ENCODE peak calls at places on chromosomes 3 and 15, in four cellular contexts. W is iris pigment epithelial cell, N is caudate nucleus, Y is endothelial cell. H is an unnamed sample.

GRCh38 chr15:68277131-68277604 is 377 bp upstream of the FEM1B start:
- DNase-seq in W (peak; percentile 64), N (no peak), Y (peak; percentile 58), H (no peak)

GRCh38 chr3:102123590-102124190 is 274.4 kb downstream of the NFKBIZ start:
- DNase-seq in W (peak; percentile 58), N (no peak), Y (no peak), H (no peak)

GRCh38 chr3:45001738-45002137 is 24.4 kb upstream of the CLEC3B start:
- DNase-seq in W (no peak), N (no peak), Y (no peak), H (no peak)

GRCh38 chr15:88904808-88905327 is 8.3 kb downstream of the MFGE8 start:
- DNase-seq in W (peak; percentile 66), N (peak; percentile 55), Y (peak; percentile 83), H (peak; percentile 85)

GRCh38 chr3:113183748-113184661 is 27.4 kb upstream of the BOC start:
- DNase-seq in W (no peak), N (no peak), Y (no peak), H (no peak)

GRCh38 chr3:124217542-124217941 is 225.6 kb upstream of the ROPN1 start:
- DNase-seq in W (peak; percentile 69), N (no peak), Y (peak; percentile 72), H (peak; percentile 24)

GRCh38 chr3:5302661-5303060 is 115.2 kb downstream of the EDEM1 start:
- DNase-seq in W (no peak), N (no peak), Y (no peak), H (no peak)

GRCh38 chr15:50906954-50907865 is 1.3 kb upstream of the AP4E1 start:
- DNase-seq in W (peak; percentile 16), N (no peak), Y (no peak), H (peak; percentile 84)

GRCh38 chr3:172915911-172916514 is 165.5 kb downstream of the ECT2 start:
- DNase-seq in W (no peak), N (no peak), Y (no peak), H (no peak)

GRCh38 chr3:173644086-173645082 is 246.8 kb downstream of the NLGN1 start:
- DNase-seq in W (no peak), N (no peak), Y (no peak), H (no peak)

GRCh38 chr3:102169915-102170479 is 264.8 kb upstream of the ZPLD1 start:
- DNase-seq in W (peak; percentile 14), N (no peak), Y (no peak), H (no peak)

GRCh38 chr15:45116482-45117326 is 2.6 kb downstream of the DUOXA2 start:
- DNase-seq in W (no peak), N (no peak), Y (no peak), H (no peak)

GRCh38 chr3:59313365-59313764 is 263.5 kb upstream of the CFAP20DC start:
- DNase-seq in W (peak; percentile 69), N (no peak), Y (peak; percentile 71), H (peak; percentile 34)

H was measured in GM13977.